ENCODE peak calls at places on chromosomes 11 and 22, in five cellular contexts. M is cardiac muscle cell; R is lung; K is kidney; U is CD8-positive, alpha-beta T cell. W is an unnamed sample. For H3K4me1 and H3K36me3, the result is how much of the 10 kb centered on the place peaks cover.

GRCh38 chr11:14672635-14673034 is 29.0 kb downstream of the PDE3B start:
- DNase-seq in R (no peak), K (no peak), U (no peak), M (no peak), W (no peak)

GRCh38 chr11:36453678-36454077 is 56.4 kb downstream of the TRAF6 start:
- DNase-seq in R (no peak), M (peak), U (no peak), K (no peak), W (no peak)

GRCh38 chr11:65017927-65018326 is 4.0 kb downstream of the ARL2 start:
- DNase-seq in K (no peak), M (no peak), U (no peak), R (no peak), W (no peak)

GRCh38 chr11:94767701-94768601 is at the start of gene AMOTL1:
- DNase-seq in R (peak), K (peak), M (peak), U (peak), W (peak)

GRCh38 chr11:26088391-26088790 is 243.5 kb upstream of the ANO3 start:
- DNase-seq in R (no peak), U (no peak), M (no peak), K (no peak), W (no peak)

GRCh38 chr11:11731311-11732083 is 109.7 kb upstream of the GALNT18 start:
- DNase-seq in K (no peak), M (peak), R (no peak), U (no peak), W (no peak)

GRCh38 chr22:44573451-44573850 is 75.4 kb upstream of the RTL6 start:
- DNase-seq in R (no peak), K (no peak), M (no peak), U (no peak), W (no peak)

GRCh38 chr11:44973634-44974401 is 23.1 kb upstream of the TP53I11 start:
- DNase-seq in M (no peak), U (no peak), K (no peak), R (no peak), W (peak)

GRCh38 chr11:123194308-123195181 is 503 bp downstream of the CLMP start:
- DNase-seq in K (peak), U (no peak), R (no peak), M (peak), W (peak)

GRCh38 chr22:45318168-45318557 is 8.4 kb downstream of the FAM118A start:
- DNase-seq in R (peak), M (peak), U (peak), K (peak), W (peak)

GRCh38 chr11:117511981-117512448 is 184.4 kb downstream of the CEP164 start:
- DNase-seq in R (no peak), K (no peak), U (no peak), M (no peak), W (no peak)

GRCh38 chr22:21958360-21959273 is 6.0 kb upstream of the PPM1F start:
- DNase-seq in U (no peak), M (no peak), K (no peak), R (no peak), W (no peak)
- H3K4me1 ChIP-seq in U (under half), M (under half), K (under half), R (under half), W (under half)

DNA sequence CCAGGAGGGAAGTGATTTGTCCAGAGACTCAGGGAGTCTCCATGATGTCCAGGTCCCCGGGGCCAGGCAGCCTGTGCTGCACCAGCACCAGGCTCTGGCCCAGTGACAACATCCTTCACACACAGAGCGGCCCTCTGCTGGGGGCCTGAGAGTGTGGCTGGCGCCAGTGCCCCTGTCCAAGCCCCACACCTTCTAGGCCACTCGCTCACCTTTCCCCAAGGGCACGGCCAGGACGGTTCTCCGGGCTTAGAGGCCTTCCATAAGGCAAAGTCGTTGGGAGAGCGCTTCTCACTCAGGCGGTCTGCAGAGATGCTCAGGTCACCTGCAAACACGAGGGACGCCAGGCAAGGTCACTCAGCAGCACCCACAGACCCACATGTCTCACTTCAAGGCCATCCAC is 27.9 kb upstream of the NAP1L4 start:
- DNase-seq in R (no peak), K (peak), U (no peak), M (no peak), W (no peak)
- H3K36me3 ChIP-seq in R (under half), K (under half), U (under half), M (under half), W (under half)

DNA sequence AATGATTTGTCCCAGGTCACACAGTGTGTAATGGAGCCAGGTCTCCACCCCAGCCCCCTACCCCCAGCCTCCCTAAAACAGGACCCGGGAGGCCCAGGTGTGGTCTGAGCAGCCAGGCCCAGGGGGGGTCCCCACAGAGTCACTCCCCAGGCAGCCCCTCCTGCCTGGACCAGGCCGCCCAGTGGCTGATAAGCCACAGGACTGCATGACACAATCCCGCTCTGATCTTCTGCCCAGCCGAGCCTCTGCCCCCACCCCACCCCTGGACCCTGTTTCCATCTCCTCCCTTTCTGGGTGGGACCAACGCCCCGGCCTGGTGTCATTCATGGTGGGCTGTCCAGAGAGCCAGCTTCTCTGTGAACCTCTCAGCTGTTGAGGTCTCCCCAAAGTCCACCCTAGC is 7.7 kb upstream of the LIF start:
- DNase-seq in K (no peak), M (no peak), R (no peak), U (no peak), W (no peak)
- H3K4me1 ChIP-seq in K (under half), M (under half), R (under half), U (under half), W (under half)

GRCh38 chr11:70381872-70382842 is 16.2 kb upstream of the CTTN start:
- DNase-seq in U (no peak), M (peak), R (no peak), K (no peak), W (no peak)
- H3K36me3 ChIP-seq in U (under half), M (under half), R (under half), K (under half), W (under half)

GRCh38 chr11:78181155-78181554 is 7.3 kb downstream of the KCTD21 start:
- DNase-seq in U (no peak), R (no peak), K (no peak), M (peak), W (no peak)

GRCh38 chr11:78177216-78177615 is 11.2 kb downstream of the KCTD21 start:
- DNase-seq in M (no peak), U (no peak), K (no peak), R (no peak), W (no peak)

GRCh38 chr11:78171951-78172350 is 16.5 kb downstream of the KCTD21 start:
- DNase-seq in K (no peak), R (no peak), M (no peak), U (no peak), W (peak)

GRCh38 chr11:78179459-78180071 is 8.9 kb downstream of the KCTD21 start:
- DNase-seq in K (no peak), M (no peak), R (no peak), U (no peak), W (no peak)

GRCh38 chr11:78176605-78177141 is 11.8 kb downstream of the KCTD21 start:
- DNase-seq in M (no peak), R (no peak), K (no peak), U (no peak), W (peak)
- H3K4me1 ChIP-seq in M (under half), R (under half), K (under half), U (under half), W (under half)

GRCh38 chr22:42280836-42281235 is 10.4 kb upstream of the TCF20 start:
- DNase-seq in K (peak), U (no peak), M (no peak), R (no peak), W (peak)
- H3K36me3 ChIP-seq in K (under half), U (under half), M (under half), R (under half), W (under half)